ENCODE peak calls at places on chromosomes 6 and 20, in four cellular contexts. C, Q, K and Z are unnamed samples.

GRCh38 chr6:9717568-9717967 is 697.3 kb downstream of the TFAP2A start:
- DNase-seq in K (no peak), Q (no peak), C (no peak), Z (no peak)

GRCh38 chr6:151493495-151494234 is at the start of gene CCDC170:
- DNase-seq in K (peak), Q (peak), C (peak), Z (peak)

GRCh38 chr6:140174509-140174908 is 800.1 kb upstream of the CITED2 start:
- DNase-seq in C (no peak), Q (peak), K (peak), Z (no peak)

GRCh38 chr6:17962436-17963031 is 24.9 kb downstream of the KIF13A start:
- DNase-seq in C (no peak), K (peak), Q (peak), Z (no peak)

GRCh38 chr20:10669843-10670446 is 3.9 kb downstream of the JAG1 start:
- DNase-seq in K (no peak), C (no peak), Q (no peak), Z (peak)

GRCh38 chr6:15244605-15245360 is 1.1 kb upstream of the JARID2 start:
- DNase-seq in K (peak), Q (peak), C (peak), Z (peak)

GRCh38 chr6:148005806-148006205 is 336.8 kb upstream of the SASH1 start:
- DNase-seq in K (no peak), C (no peak), Q (no peak), Z (no peak)

GRCh38 chr20:32651537-32651936 is 22.2 kb downstream of the C20orf203 start:
- DNase-seq in Q (no peak), C (no peak), K (no peak), Z (no peak)

GRCh38 chr6:28648035-28648877 is 122.6 kb downstream of the GPX5 start:
- DNase-seq in Q (peak), C (peak), K (peak), Z (peak)

GRCh38 chr6:105603779-105604592 is 201.1 kb upstream of the PREP start:
- DNase-seq in C (no peak), Q (no peak), K (peak), Z (no peak)

GRCh38 chr20:33828326-33828834 is 17.2 kb downstream of the CHMP4B start:
- DNase-seq in C (no peak), Q (no peak), K (no peak), Z (no peak)

GRCh38 chr6:137352859-137353258 is 133.7 kb upstream of the IFNGR1 start:
- DNase-seq in C (no peak), Q (no peak), K (no peak), Z (no peak)

GRCh38 chr6:37818536-37819176 is 871 bp upstream of the ZFAND3 start:
- DNase-seq in Q (peak), C (peak), K (peak), Z (peak)

GRCh38 chr6:105972440-105972839 is 113.7 kb upstream of the PRDM1 start:
- DNase-seq in K (no peak), C (no peak), Q (no peak), Z (no peak)

DNA sequence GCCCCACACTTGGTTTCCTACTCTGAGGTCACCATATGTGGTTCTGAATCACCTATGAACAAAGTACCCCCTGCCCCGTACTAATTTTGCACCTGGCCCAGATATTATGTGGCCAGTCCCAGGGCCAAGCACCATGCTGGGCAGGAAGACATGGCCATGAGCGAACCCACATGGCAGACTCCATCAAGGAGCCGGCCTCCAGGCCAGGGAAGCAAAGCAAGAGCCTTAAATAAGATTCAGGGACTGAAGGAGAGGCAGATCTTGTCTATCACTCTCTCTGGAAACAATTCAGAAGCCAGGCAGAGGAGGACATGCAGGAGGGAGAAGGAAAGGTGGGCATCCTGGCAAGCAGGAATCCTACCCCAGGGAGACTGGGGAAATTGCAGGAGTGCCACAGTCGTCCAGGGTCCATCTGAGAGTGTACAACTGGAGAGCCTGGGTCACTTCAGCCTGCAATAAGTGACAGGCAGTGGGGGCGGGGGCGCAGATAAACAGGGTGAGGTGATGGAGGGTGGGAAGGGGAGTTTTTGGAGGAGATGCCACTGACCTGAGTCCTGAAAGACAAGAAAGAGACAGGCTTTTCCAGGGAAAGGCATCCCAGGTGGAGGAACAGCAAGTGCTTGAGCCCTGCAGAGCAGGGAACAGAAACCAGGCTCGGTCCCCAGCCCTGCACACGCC is 2.1 kb upstream of the BMP7 start:
- DNase-seq in K (no peak), Q (no peak), C (no peak), Z (no peak)
- TF ChIP-seq CTCF in K (no peak), Q (no peak), C (no peak), Z (no peak)

DNA sequence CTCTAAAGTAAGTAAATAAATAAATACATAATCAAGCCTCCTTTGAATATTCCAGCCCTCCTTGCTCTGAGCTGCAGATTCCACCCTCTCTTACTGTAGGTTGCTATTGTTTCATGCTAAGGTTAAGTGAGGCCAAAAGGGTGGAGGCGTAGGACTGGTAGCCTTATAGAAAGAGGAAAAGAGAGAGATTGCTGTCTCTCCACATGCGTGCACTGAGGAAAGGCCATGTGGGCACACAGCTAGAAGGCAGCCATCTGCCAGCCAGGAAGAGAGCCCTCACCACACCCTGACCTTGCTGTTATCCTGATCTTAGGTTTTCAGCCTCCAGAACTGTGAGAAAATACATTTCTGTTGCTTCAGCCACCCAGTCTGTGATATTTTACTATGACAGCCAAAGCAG is 87.4 kb upstream of the SHLD1 start:
- DNase-seq in K (no peak), C (no peak), Q (no peak), Z (no peak)
- TF ChIP-seq CTCF in K (no peak), C (no peak), Q (no peak), Z (no peak)

DNA sequence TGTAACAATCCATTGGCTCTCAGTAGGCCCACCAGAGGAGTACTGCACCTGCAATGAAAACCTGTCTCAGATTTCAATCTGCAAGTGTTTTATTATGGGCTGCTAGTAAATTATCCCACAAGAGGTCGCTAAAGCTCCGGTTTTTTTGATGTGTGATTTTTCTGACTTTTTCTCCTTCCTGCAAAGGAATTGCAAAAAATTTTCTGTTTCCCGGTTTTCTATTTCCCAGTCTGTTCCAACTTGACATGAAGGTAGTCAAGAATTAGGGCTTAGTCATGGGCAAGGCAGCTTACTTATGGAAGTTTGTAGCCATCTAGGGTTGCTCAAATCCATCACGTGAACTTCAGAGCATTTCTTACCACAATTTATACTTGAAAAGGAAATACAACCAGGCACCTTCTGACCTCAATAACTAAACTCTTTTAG is 38.5 kb upstream of the AHI1 start:
- DNase-seq in K (peak), C (peak), Q (peak), Z (peak)
- TF ChIP-seq CTCF in K (peak), C (peak), Q (peak), Z (peak)

GRCh38 chr20:47295921-47296426 is 60.5 kb downstream of the ZMYND8 start:
- DNase-seq in C (no peak), K (peak), Q (peak), Z (no peak)

GRCh38 chr20:47297746-47298145 is 58.8 kb downstream of the ZMYND8 start:
- DNase-seq in K (no peak), C (no peak), Q (no peak), Z (no peak)

GRCh38 chr20:47298624-47299023 is 57.9 kb downstream of the ZMYND8 start:
- DNase-seq in K (no peak), C (no peak), Q (no peak), Z (no peak)

GRCh38 chr20:47300071-47300470 is 56.4 kb downstream of the ZMYND8 start:
- DNase-seq in Q (no peak), C (no peak), K (peak), Z (no peak)

DNA sequence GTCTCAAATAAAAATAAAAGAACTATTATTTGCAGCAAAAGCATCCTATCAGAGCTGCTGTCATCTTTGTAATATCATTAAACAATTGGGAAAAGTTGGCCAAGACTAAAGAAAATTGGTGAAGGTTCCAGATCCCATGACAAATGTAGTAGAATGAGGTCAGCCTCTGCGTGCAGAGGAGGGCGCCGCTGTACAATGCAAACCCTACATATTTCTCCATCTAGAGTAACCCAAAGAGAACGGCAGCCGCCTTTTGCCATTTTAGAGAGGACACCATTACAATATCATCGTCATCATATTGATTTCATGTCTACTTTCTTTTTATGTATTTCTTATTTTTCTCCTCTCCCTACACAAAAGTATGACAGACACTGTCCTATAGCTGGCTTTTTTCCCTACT is 59.5 kb downstream of the ZMYND8 start:
- DNase-seq in C (no peak), K (no peak), Q (peak), Z (no peak)
- TF ChIP-seq CTCF in C (no peak), K (no peak), Q (peak), Z (peak)

GRCh38 chr6:29723666-29724588 is 693 bp downstream of the HLA-F start:
- DNase-seq in K (no peak), Q (peak), C (peak), Z (no peak)

GRCh38 chr6:29725981-29726380 is 2.7 kb downstream of the HLA-F start:
- DNase-seq in C (no peak), Q (no peak), K (no peak), Z (no peak)

GRCh38 chr6:29724937-29725869 is 2.0 kb downstream of the HLA-F start:
- DNase-seq in Q (no peak), C (no peak), K (no peak), Z (no peak)

GRCh38 chr6:29720863-29721262 is 2.4 kb upstream of the HLA-F start:
- DNase-seq in K (no peak), Q (no peak), C (no peak), Z (no peak)

DNA sequence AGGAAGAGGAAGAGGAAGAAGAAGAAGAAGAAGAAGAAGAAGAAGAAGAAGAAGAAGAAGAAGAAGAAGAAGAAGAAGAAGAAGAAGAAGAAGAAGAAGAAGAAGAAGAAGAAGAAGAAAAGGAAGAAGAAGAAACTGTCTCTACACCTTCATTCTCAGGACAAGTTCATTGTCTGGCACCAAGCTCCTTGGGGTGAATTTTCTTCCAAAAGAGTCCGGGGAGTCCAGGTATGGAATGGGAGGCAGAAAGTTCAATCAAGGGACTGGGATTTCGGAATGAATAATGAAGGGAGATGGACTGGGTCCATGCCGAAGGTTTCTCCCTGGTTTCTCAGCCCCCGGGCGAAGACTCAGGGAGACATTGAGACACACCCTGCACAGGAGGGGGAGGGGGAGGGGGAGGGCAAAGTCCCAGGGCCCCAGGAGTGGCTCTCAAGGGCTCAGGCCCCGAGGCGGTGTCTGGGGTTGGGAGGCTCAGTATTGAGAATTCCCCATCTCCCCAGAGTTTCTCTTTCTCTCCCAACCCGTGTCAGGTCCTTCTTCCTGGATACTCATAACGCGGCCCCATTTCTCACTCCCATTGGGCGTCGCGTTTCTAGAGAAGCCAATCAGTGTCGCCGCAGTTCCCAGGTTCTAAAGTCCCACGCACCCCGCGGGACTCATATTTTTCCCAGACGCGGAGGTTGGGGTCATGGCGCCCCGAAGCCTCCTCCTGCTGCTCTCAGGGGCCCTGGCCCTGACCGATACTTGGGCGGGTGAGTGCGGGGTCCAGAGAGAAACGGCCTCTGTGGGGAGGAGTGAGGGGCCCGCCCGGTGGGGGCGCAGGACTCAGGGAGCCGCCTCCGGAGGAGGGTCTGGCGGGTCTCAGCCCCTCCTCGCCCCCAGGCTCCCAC is at the start of gene HLA-F:
- DNase-seq in K (peak), Q (peak), C (peak), Z (peak)
- TF ChIP-seq CTCF in K (no peak), Q (peak), C (no peak), Z (no peak)

DNA sequence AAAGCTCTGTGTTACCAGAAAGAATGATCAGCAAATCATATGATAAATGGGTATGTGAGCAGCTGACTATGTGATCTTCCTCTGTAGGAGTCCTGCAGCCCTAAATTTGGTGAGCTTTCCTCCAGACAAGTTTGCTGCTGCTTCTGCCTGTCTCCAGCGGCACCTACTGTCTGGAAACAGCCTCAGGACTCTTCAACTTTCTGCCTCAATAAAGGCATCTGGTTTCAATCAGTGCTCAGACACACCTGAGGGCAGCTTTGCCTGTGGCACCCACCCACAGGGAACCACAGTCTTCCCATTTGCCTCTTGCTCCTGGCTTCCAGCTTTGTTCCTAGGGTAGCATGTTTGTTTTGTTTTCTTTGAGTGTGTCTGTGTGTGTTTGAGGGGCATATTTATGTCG is 727.9 kb upstream of the MAN1A1 start:
- DNase-seq in C (peak), K (no peak), Q (peak), Z (no peak)
- TF ChIP-seq CTCF in C (no peak), K (peak), Q (peak), Z (no peak)

GRCh38 chr20:62027116-62027515 is 38.6 kb downstream of the TAF4 start:
- DNase-seq in Q (no peak), K (peak), C (no peak), Z (no peak)

GRCh38 chr20:62027698-62028321 is 37.9 kb downstream of the TAF4 start:
- DNase-seq in K (no peak), C (no peak), Q (no peak), Z (no peak)

GRCh38 chr20:62026564-62026856 is 39.2 kb downstream of the TAF4 start:
- DNase-seq in K (no peak), Q (no peak), C (no peak), Z (no peak)

GRCh38 chr20:62025394-62025793 is 40.3 kb downstream of the TAF4 start:
- DNase-seq in K (no peak), C (no peak), Q (no peak), Z (no peak)

DNA sequence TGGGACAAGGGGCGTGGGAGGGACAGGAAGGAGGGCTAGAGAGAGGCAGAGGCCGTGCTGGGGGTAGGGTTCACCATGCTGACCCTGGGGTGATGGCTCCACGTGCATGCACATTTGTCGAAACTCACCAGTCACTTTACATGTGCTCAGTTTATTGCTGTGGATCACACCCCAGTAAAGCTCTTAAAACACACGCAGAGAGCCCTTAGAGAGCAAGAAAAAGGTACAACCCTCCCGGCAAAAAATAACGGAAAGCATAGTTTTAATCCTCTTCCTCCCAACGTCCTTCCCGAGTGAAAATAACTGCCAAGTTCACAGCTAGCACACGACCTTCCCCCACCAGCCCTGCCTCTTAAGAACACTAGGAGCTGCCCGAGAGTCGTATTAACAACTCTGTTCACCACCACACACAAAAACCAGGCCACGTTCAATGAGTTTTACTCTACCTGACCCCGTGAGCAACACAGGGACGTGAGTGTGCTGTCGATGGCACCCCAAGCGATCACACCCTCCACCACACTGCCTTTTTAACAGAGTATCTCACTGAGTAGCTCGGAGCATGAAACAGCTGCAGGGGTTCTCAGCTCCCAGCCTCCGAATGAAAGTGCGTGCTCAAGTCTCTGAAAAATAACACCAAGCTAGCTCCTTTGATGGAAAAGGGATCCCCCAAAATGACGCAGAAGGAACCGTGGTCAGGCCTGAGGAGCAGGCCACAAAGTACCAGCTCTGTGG is 39.7 kb downstream of the TAF4 start:
- DNase-seq in Q (peak), C (no peak), K (peak), Z (peak)
- TF ChIP-seq CTCF in Q (peak), C (no peak), K (peak), Z (peak)

GRCh38 chr20:21432911-21433310 is 35.6 kb upstream of the NKX2-4 start:
- DNase-seq in Q (no peak), K (peak), C (no peak), Z (no peak)
- TF ChIP-seq CTCF in Q (no peak), K (no peak), C (no peak), Z (no peak)

DNA sequence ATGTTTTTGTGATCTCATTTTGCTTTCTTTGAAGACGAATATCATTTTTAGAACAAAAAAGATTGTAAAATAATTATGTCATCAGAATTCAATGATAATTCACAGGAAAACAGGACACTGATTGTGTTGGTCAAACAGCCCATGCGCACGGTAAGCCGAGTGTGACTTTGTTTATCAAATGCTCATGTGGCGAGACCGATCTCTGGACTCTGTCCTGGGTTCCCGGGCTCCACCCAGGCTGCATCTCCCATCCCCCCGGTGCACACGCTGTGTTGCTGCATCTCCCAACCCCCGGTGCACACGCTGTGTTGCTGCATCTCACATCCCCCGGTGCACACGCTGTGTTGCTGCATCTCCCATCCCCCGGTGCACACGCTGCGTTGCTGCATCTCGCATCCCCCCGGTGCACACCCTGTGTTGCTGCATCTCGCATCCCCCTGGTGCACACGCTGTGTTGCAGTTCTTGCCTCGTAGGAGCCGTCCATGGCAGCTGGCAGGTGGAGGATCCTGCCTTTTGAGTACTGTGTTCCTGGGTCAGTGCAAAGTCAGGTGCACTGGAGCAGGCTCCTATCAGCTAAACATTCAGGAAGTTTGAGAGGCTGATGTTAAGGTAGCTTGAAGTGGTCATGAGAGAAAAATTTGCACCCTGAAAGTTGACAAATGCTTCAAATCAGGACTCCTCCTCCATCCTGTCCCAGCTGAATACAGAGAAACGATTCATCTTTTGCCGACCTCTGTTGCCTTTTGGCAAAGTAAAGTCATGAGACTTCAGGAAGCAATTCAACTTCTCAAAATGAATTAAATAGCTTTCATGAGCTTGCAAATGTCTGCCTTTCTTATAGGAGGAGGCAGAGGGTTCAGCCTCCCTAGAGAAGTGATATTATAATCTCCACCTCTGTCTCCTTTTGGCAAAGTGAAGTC is 77.1 kb upstream of the FRMD1 start:
- DNase-seq in K (peak), C (no peak), Q (no peak), Z (no peak)
- TF ChIP-seq CTCF in K (no peak), C (no peak), Q (no peak), Z (no peak)